ENCODE peak calls at places on chromosomes 12 and 14, in five cellular contexts. One of them, this sample, is unnamed.

GRCh38 chr12:119247007-119247719 is 68.4 kb downstream of the HSPB8 start:
- DNase-seq in HepG2: no peak
- DNase-seq in WTC11: no peak
- DNase-seq in K562: no peak
- DNase-seq in H1: no peak
- DNase-seq in this sample: no peak

GRCh38 chr14:78088941-78089340 is 81.2 kb upstream of the NRXN3 start:
- DNase-seq in HepG2: no peak
- DNase-seq in H1: no peak
- DNase-seq in WTC11: peak; percentile 18
- DNase-seq in K562: no peak
- DNase-seq in this sample: no peak

GRCh38 chr12:95224202-95225170 is 6.9 kb downstream of the VEZT start:
- DNase-seq in WTC11: no peak
- DNase-seq in H1: no peak
- DNase-seq in HepG2: no peak
- DNase-seq in K562: no peak
- DNase-seq in this sample: no peak

GRCh38 chr14:88422036-88422435 is 36.6 kb downstream of the SPATA7 start:
- DNase-seq in WTC11: no peak
- DNase-seq in K562: no peak
- DNase-seq in HepG2: no peak
- DNase-seq in H1: no peak
- DNase-seq in this sample: no peak

GRCh38 chr12:53752651-53753050 is 872 bp upstream of the CISTR start:
- DNase-seq in WTC11: no peak
- DNase-seq in K562: no peak
- DNase-seq in H1: no peak
- DNase-seq in HepG2: no peak
- DNase-seq in this sample: no peak

GRCh38 chr12:55972906-55973597 is 826 bp upstream of the RAB5B start:
- DNase-seq in H1: no peak
- DNase-seq in K562: no peak
- DNase-seq in HepG2: no peak
- DNase-seq in WTC11: no peak
- DNase-seq in this sample: no peak

GRCh38 chr14:93065272-93065730 is 50.4 kb downstream of the ITPK1 start:
- DNase-seq in H1: no peak
- DNase-seq in HepG2: no peak
- DNase-seq in WTC11: no peak
- DNase-seq in K562: no peak
- DNase-seq in this sample: no peak

GRCh38 chr12:93960521-93960920 is 187.9 kb upstream of the PLXNC1 start:
- DNase-seq in K562: no peak
- DNase-seq in WTC11: no peak
- DNase-seq in HepG2: no peak
- DNase-seq in H1: no peak
- DNase-seq in this sample: no peak

GRCh38 chr14:104872469-104873341 is 7.6 kb downstream of the CEP170B start:
- DNase-seq in K562: peak; percentile 33
- DNase-seq in WTC11: peak; percentile 79
- DNase-seq in H1: peak; percentile 80
- DNase-seq in HepG2: no peak
- DNase-seq in this sample: no peak

GRCh38 chr14:90611501-90611900 is 204.7 kb downstream of the TTC7B start:
- DNase-seq in HepG2: no peak
- DNase-seq in K562: no peak
- DNase-seq in WTC11: no peak
- DNase-seq in H1: no peak
- DNase-seq in this sample: no peak

GRCh38 chr12:25052191-25053020 is 103.5 kb upstream of the BCAT1 start:
- DNase-seq in WTC11: no peak
- DNase-seq in HepG2: peak; percentile 45
- DNase-seq in K562: no peak
- DNase-seq in H1: no peak
- DNase-seq in this sample: peak; percentile 93

GRCh38 chr14:71730471-71730870 is 201.8 kb upstream of the RGS6 start:
- DNase-seq in HepG2: no peak
- DNase-seq in K562: no peak
- DNase-seq in H1: no peak
- DNase-seq in WTC11: no peak
- DNase-seq in this sample: no peak

GRCh38 chr14:65957631-65958205 is 528.5 kb upstream of the CCDC196 start:
- DNase-seq in H1: peak; percentile 50
- DNase-seq in K562: no peak
- DNase-seq in WTC11: peak; percentile 20
- DNase-seq in HepG2: no peak
- DNase-seq in this sample: no peak

GRCh38 chr12:5166976-5167375 is 123.3 kb downstream of the KCNA5 start:
- DNase-seq in K562: no peak
- DNase-seq in WTC11: no peak
- DNase-seq in HepG2: no peak
- DNase-seq in H1: no peak
- DNase-seq in this sample: no peak

GRCh38 chr14:23141706-23142467 is 22.8 kb upstream of the CEBPE start:
- DNase-seq in WTC11: no peak
- DNase-seq in H1: no peak
- DNase-seq in HepG2: no peak
- DNase-seq in K562: no peak
- DNase-seq in this sample: no peak

DNA sequence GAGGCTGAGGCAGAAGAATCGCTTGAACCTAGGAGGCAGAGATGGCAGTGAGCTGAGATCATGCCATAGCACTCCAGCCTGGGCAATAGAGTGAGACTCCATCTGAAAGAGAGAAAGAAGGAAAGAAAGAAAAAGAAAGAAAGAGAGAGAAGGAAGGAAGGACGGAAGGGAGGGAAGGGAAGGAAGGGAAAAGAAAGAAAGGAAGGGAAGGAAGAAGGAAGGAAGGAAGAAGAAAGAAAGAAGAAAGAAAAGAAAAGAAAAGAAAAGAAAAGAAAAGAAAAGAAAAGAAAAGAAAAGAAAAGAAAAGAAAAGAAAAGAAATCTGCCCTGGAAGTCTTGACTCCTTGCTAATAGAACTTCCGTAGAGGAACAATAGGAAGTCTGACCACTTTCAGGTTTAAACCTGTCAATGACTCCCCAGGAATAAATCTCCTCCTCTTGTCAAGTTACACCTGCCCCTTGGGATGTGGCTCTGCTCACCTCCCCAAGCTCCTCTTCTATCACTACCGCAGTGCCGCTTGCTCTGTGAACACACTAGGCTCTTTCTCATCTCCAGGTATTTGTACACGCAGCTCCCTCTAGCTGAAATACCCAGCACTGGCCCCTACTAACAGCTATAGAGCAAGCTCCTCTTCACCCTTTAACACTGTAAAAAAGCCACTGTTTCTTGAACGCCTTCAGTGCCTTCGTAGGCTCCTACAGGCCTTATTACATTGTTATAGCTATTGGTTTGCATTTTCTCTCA is 773.1 kb upstream of the TBX3 start:
- DNase-seq in H1: no peak
- DNase-seq in WTC11: peak; percentile 56
- DNase-seq in K562: no peak
- DNase-seq in HepG2: peak; percentile 71
- DNase-seq in this sample: no peak
- TF ChIP-seq ATF2 in H1: no peak
- TF ChIP-seq ATF2 in WTC11: no peak
- TF ChIP-seq ATF2 in K562: no peak
- TF ChIP-seq ATF2 in HepG2: peak; percentile 14
- TF ChIP-seq ATF2 in this sample: no peak

GRCh38 chr12:90543841-90544240 is 411.1 kb downstream of the CCER1 start:
- DNase-seq in WTC11: no peak
- DNase-seq in H1: no peak
- DNase-seq in HepG2: no peak
- DNase-seq in K562: no peak
- DNase-seq in this sample: no peak

GRCh38 chr12:90543393-90543792 is 411.6 kb downstream of the CCER1 start:
- DNase-seq in HepG2: no peak
- DNase-seq in K562: no peak
- DNase-seq in WTC11: no peak
- DNase-seq in H1: no peak
- DNase-seq in this sample: no peak

GRCh38 chr12:90546511-90546910 is 408.5 kb downstream of the CCER1 start:
- DNase-seq in K562: no peak
- DNase-seq in HepG2: no peak
- DNase-seq in H1: no peak
- DNase-seq in WTC11: no peak
- DNase-seq in this sample: no peak

GRCh38 chr12:90548595-90548994 is 406.4 kb downstream of the CCER1 start:
- DNase-seq in K562: no peak
- DNase-seq in H1: no peak
- DNase-seq in WTC11: no peak
- DNase-seq in HepG2: no peak
- DNase-seq in this sample: no peak
- TF ChIP-seq ATF2 in K562: no peak
- TF ChIP-seq ATF2 in H1: no peak
- TF ChIP-seq ATF2 in WTC11: no peak
- TF ChIP-seq ATF2 in HepG2: no peak
- TF ChIP-seq ATF2 in this sample: no peak

DNA sequence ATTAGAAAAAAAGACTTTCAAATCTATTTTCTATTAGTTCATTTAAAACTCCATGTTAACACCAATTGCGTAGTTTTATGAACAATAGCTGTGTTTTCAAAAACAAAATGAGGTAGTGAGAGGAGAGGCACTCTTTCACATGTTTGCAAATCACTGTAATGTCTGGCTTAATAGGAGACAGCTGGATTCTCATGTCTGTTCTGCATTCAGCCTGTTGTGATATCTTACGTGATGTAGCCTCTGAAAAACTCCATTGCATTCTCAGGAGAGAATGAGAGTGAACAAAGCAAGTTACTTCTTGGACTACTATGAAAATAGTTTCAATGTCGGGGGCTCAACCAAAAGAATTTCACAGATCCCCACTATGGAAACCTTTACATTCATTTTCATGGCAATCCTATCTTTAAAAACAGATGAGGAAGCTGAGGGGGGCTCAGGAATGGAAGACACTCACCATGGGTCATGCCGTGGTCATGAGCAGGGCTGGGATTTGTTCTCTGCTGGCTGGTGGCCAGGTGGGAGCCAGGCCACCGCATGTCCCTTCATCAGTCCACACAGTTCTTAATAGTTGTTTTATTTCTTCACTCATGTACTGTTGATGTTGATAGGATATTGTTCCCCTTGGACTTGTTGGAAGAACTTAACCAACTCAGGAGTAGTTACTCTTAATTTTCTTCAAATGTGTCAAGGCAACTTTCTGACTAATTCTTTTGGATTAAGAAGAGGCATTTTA is 346.2 kb upstream of the FAR2 start:
- DNase-seq in WTC11: no peak
- DNase-seq in H1: no peak
- DNase-seq in K562: no peak
- DNase-seq in HepG2: no peak
- DNase-seq in this sample: no peak
- TF ChIP-seq ATF2 in WTC11: no peak
- TF ChIP-seq ATF2 in H1: no peak
- TF ChIP-seq ATF2 in K562: no peak
- TF ChIP-seq ATF2 in HepG2: no peak
- TF ChIP-seq ATF2 in this sample: no peak

DNA sequence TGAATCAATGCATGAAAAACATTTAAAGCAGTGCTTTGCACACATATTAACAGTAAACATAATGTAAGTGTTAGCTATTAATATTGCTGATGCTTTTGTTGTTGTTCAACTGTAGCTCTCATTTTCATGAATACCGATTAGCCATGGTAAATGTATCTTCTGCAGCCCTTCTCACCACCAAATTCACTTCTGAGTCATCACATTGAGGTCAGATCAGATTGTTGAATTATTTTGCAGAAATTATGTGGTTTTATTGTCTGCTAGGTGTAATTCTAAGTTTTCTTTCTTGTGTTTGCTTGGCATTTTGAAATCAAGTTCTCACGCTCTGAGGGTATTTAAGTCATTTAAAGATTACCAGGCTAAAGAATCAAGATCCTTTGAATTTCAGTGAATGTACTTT is 74.6 kb downstream of the AKAP6 start:
- DNase-seq in K562: no peak
- DNase-seq in WTC11: no peak
- DNase-seq in H1: no peak
- DNase-seq in HepG2: no peak
- DNase-seq in this sample: no peak
- TF ChIP-seq ATF2 in K562: no peak
- TF ChIP-seq ATF2 in WTC11: no peak
- TF ChIP-seq ATF2 in H1: no peak
- TF ChIP-seq ATF2 in HepG2: no peak
- TF ChIP-seq ATF2 in this sample: no peak

GRCh38 chr12:108542320-108542719 is 18.7 kb downstream of the SART3 start:
- DNase-seq in HepG2: no peak
- DNase-seq in K562: no peak
- DNase-seq in H1: no peak
- DNase-seq in WTC11: no peak
- DNase-seq in this sample: no peak
- TF ChIP-seq ATF2 in HepG2: no peak
- TF ChIP-seq ATF2 in K562: no peak
- TF ChIP-seq ATF2 in H1: no peak
- TF ChIP-seq ATF2 in WTC11: no peak
- TF ChIP-seq ATF2 in this sample: no peak

GRCh38 chr14:55749201-55749812 is 169.3 kb downstream of the KTN1 start:
- DNase-seq in HepG2: no peak
- DNase-seq in H1: no peak
- DNase-seq in K562: no peak
- DNase-seq in WTC11: no peak
- DNase-seq in this sample: no peak

GRCh38 chr14:55746533-55746932 is 166.5 kb downstream of the KTN1 start:
- DNase-seq in K562: no peak
- DNase-seq in HepG2: peak; percentile 14
- DNase-seq in WTC11: no peak
- DNase-seq in H1: no peak
- DNase-seq in this sample: no peak

GRCh38 chr14:55752580-55753365 is 172.8 kb downstream of the KTN1 start:
- DNase-seq in H1: no peak
- DNase-seq in WTC11: peak; percentile 25
- DNase-seq in K562: no peak
- DNase-seq in HepG2: no peak
- DNase-seq in this sample: no peak

GRCh38 chr14:55747186-55747585 is 167.2 kb downstream of the KTN1 start:
- DNase-seq in HepG2: no peak
- DNase-seq in K562: no peak
- DNase-seq in H1: no peak
- DNase-seq in WTC11: no peak
- DNase-seq in this sample: no peak

GRCh38 chr14:55749946-55750345 is 169.9 kb downstream of the KTN1 start:
- DNase-seq in HepG2: no peak
- DNase-seq in H1: no peak
- DNase-seq in K562: no peak
- DNase-seq in WTC11: peak; percentile 22
- DNase-seq in this sample: no peak
- TF ChIP-seq ATF2 in HepG2: no peak
- TF ChIP-seq ATF2 in H1: no peak
- TF ChIP-seq ATF2 in K562: no peak
- TF ChIP-seq ATF2 in WTC11: no peak
- TF ChIP-seq ATF2 in this sample: no peak

GRCh38 chr12:47819902-47820630 is at the start of gene HDAC7:
- DNase-seq in K562: peak; percentile 89
- DNase-seq in H1: no peak
- DNase-seq in WTC11: peak; percentile 74
- DNase-seq in HepG2: peak; percentile 62
- DNase-seq in this sample: no peak
- TF ChIP-seq ATF2 in K562: no peak
- TF ChIP-seq ATF2 in H1: no peak
- TF ChIP-seq ATF2 in WTC11: no peak
- TF ChIP-seq ATF2 in HepG2: no peak
- TF ChIP-seq ATF2 in this sample: no peak